ENCODE peak calls at places on chromosomes 3 and 15, in eight cellular contexts. P is A549, A is SK-N-SH, W is K562, M is HepG2, O is H1, I is HCT116, K is GM12878. J is an unnamed sample.

GRCh38 chr3:112889357-112889756 is 42.7 kb upstream of the CD200R1L start:
- DNase-seq in P (no peak), A (no peak), W (no peak), M (no peak), O (no peak), I (no peak), K (no peak), J (no peak)

GRCh38 chr3:43178891-43179366 is 73.0 kb upstream of the POMGNT2 start:
- DNase-seq in P (no peak), A (no peak), W (no peak), M (peak), O (no peak), I (peak), K (no peak), J (peak)

GRCh38 chr3:44036850-44037249 is 204.8 kb upstream of the TOPAZ1 start:
- DNase-seq in P (no peak), A (no peak), W (no peak), M (no peak), O (no peak), I (no peak), K (no peak), J (no peak)

GRCh38 chr15:42681119-42681518 is 55.8 kb downstream of the CDAN1 start:
- DNase-seq in P (no peak), A (no peak), W (no peak), M (no peak), O (no peak), I (no peak), K (no peak), J (no peak)

GRCh38 chr15:25240461-25241021 is 198.3 kb downstream of the UBE3A start:
- DNase-seq in P (no peak), A (no peak), W (no peak), M (no peak), O (no peak), I (no peak), K (no peak), J (no peak)

GRCh38 chr3:4990061-4990460 is 10.8 kb downstream of the BHLHE40 start:
- DNase-seq in P (no peak), A (no peak), W (no peak), M (no peak), O (no peak), I (no peak), K (no peak), J (no peak)

GRCh38 chr3:29186131-29186599 is 94.7 kb upstream of the RBMS3 start:
- DNase-seq in P (no peak), A (no peak), W (no peak), M (no peak), O (no peak), I (peak), K (no peak), J (peak)

GRCh38 chr3:59535791-59536221 is 486.0 kb upstream of the CFAP20DC start:
- DNase-seq in P (no peak), A (peak), W (no peak), M (no peak), O (no peak), I (no peak), K (no peak), J (peak)

GRCh38 chr15:60479711-60480110 is 769 bp upstream of the ICE2 start:
- DNase-seq in P (no peak), A (no peak), W (peak), M (no peak), O (no peak), I (no peak), K (peak), J (no peak)

GRCh38 chr15:67700023-67700422 is 125.3 kb upstream of the SKOR1 start:
- DNase-seq in P (no peak), A (no peak), W (no peak), M (no peak), O (no peak), I (no peak), K (no peak), J (no peak)

GRCh38 chr3:132418916-132419315 is 1.6 kb downstream of the DNAJC13 start:
- DNase-seq in P (no peak), A (no peak), W (no peak), M (no peak), O (no peak), I (no peak), K (no peak), J (no peak)

GRCh38 chr15:25694238-25694584 is 168.9 kb downstream of the ATP10A start:
- DNase-seq in P (no peak), A (no peak), W (no peak), M (no peak), O (no peak), I (no peak), K (no peak), J (no peak)

GRCh38 chr3:126105691-126106187 is 21.8 kb upstream of the SLC41A3 start:
- DNase-seq in P (no peak), A (no peak), W (no peak), M (no peak), O (no peak), I (no peak), K (no peak), J (no peak)

GRCh38 chr15:72907733-72908132 is 124.2 kb upstream of the ADPGK start:
- DNase-seq in P (no peak), A (peak), W (no peak), M (no peak), O (no peak), I (no peak), K (no peak), J (no peak)

GRCh38 chr3:161081675-161082462 is 23.3 kb downstream of the B3GALNT1 start:
- DNase-seq in P (no peak), A (no peak), W (no peak), M (no peak), O (no peak), I (no peak), K (no peak), J (no peak)

GRCh38 chr3:56502738-56503137 is 34.5 kb upstream of the ERC2 start:
- DNase-seq in P (no peak), A (no peak), W (no peak), M (no peak), O (no peak), I (no peak), K (no peak), J (no peak)

GRCh38 chr3:2268779-2269178 is 170.1 kb downstream of the CNTN4 start:
- DNase-seq in P (no peak), A (peak), W (no peak), M (no peak), O (no peak), I (no peak), K (no peak), J (no peak)

GRCh38 chr3:137612293-137612692 is 151.8 kb upstream of the SOX14 start:
- DNase-seq in P (no peak), A (no peak), W (no peak), M (no peak), O (no peak), I (no peak), K (no peak), J (no peak)

GRCh38 chr3:51759203-51759602 is 19.8 kb downstream of the IQCF6 start:
- DNase-seq in P (no peak), A (no peak), W (no peak), M (no peak), O (no peak), I (no peak), K (no peak), J (no peak)

GRCh38 chr3:191345334-191345733 is 15.0 kb upstream of the UTS2B start:
- DNase-seq in P (no peak), A (no peak), W (peak), M (no peak), O (no peak), I (no peak), K (no peak), J (no peak)

GRCh38 chr15:58588096-58588495 is 156.3 kb downstream of the LIPC start:
- DNase-seq in P (no peak), A (no peak), W (no peak), M (no peak), O (no peak), I (no peak), K (no peak), J (no peak)

GRCh38 chr3:192060160-192060783 is 599.3 kb downstream of the PYDC2 start:
- DNase-seq in P (no peak), A (no peak), W (no peak), M (no peak), O (no peak), I (no peak), K (no peak), J (no peak)

GRCh38 chr3:176916777-176917176 is 280.5 kb downstream of the TBL1XR1 start:
- DNase-seq in P (no peak), A (no peak), W (no peak), M (no peak), O (peak), I (peak), K (no peak), J (no peak)

GRCh38 chr15:89998141-89998661 is 2.9 kb upstream of the ZNF710 start:
- DNase-seq in P (peak), A (no peak), W (peak), M (peak), O (no peak), I (peak), K (no peak), J (peak)

GRCh38 chr3:43025423-43025822 is 46.3 kb downstream of the GASK1A start:
- DNase-seq in P (no peak), A (no peak), W (no peak), M (no peak), O (no peak), I (no peak), K (no peak), J (no peak)

GRCh38 chr3:23647706-23648258 is 158.0 kb upstream of the UBE2E1 start:
- DNase-seq in P (no peak), A (no peak), W (no peak), M (no peak), O (no peak), I (no peak), K (no peak), J (no peak)

GRCh38 chr3:20916966-20917606 is 731.1 kb upstream of the SGO1 start:
- DNase-seq in P (no peak), A (no peak), W (no peak), M (no peak), O (no peak), I (no peak), K (no peak), J (no peak)

GRCh38 chr3:50173685-50174516 is 17.5 kb upstream of the GNAT1 start:
- DNase-seq in P (no peak), A (no peak), W (no peak), M (no peak), O (no peak), I (no peak), K (no peak), J (no peak)

GRCh38 chr3:172079326-172079976 is 40.1 kb downstream of the FNDC3B start:
- DNase-seq in P (no peak), A (no peak), W (peak), M (no peak), O (no peak), I (no peak), K (no peak), J (no peak)

GRCh38 chr3:188323067-188323842 is 169.3 kb downstream of the LPP start:
- DNase-seq in P (no peak), A (no peak), W (no peak), M (no peak), O (no peak), I (no peak), K (no peak), J (no peak)

GRCh38 chr3:101936419-101937331 is 87.4 kb downstream of the NFKBIZ start:
- DNase-seq in P (no peak), A (no peak), W (no peak), M (no peak), O (no peak), I (no peak), K (peak), J (peak)

GRCh38 chr3:137946341-137946973 is 63.5 kb upstream of the CLDN18 start:
- DNase-seq in P (peak), A (peak), W (peak), M (peak), O (peak), I (peak), K (no peak), J (peak)

GRCh38 chr3:88219138-88219792 is 69.5 kb downstream of the C3orf38 start:
- DNase-seq in P (peak), A (peak), W (peak), M (peak), O (peak), I (no peak), K (no peak), J (peak)

DNA sequence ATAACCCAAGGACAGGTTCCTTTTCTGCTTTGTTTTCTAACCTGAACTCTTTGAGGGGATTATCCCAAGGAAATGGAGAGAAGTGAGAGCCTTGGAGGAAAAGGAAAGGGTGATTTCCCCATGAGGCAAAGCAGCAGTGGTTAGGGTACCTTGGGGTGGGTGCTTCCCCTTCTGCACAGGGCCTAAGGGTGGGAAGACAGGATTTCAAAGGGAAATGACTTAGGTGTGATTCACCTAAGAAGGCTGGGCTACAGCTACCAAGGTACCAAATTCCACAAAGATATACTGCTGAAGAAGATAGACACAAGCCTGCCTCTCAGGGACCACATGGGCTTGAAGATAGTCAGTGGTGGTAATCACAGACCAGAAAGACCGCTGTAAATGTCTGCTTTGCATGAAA is 325.3 kb upstream of the DPH6 start:
- DNase-seq in P (no peak), A (no peak), W (no peak), M (no peak), O (no peak), I (no peak), K (no peak), J (no peak)
- TF ChIP-seq RAD21 in P (no peak), A (no peak), W (no peak), M (no peak), O (no peak), I (no peak), K (no peak), J (no peak)

DNA sequence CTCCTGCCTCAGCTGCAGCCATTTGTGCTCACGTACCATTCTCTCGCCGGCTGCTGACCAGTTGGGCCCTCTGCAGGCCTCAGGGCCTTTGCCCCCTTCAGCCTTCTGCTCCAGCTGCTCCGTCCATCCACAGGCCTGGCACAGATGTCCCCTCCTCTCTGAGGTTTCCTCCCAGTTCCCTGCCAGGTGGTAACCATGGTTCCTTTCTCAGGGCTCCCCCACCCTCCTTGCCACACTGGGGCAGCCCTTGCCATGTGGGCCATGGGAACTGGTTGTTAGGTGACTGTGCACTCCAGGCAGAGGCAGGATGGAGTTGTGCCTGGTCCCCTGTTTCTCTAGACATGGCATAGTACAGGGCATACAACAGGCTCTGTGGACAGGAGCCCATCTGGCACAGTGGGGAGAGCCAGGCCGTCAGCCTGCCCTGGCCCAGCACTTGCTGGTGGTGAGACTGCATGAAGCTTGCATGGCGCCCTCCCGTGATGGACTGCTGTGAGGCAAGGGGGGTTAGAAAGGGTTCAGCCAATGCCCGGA is 148.9 kb downstream of the DNAJB8 start:
- DNase-seq in P (no peak), A (peak), W (no peak), M (no peak), O (peak), I (no peak), K (no peak), J (no peak)
- TF ChIP-seq RAD21 in P (no peak), A (peak), W (no peak), M (no peak), O (peak), I (no peak), K (no peak), J (no peak)

GRCh38 chr3:64815195-64815627 is 127.4 kb upstream of the ADAMTS9 start:
- DNase-seq in P (no peak), A (peak), W (no peak), M (no peak), O (no peak), I (no peak), K (no peak), J (peak)
- TF ChIP-seq RAD21 in P (no peak), A (no peak), W (no peak), M (no peak), O (no peak), I (no peak), K (no peak), J (no peak)

GRCh38 chr3:127520993-127521392 is 69.5 kb downstream of the TPRA1 start:
- DNase-seq in P (no peak), A (no peak), W (no peak), M (no peak), O (no peak), I (no peak), K (no peak), J (no peak)
- TF ChIP-seq RAD21 in P (no peak), A (no peak), W (no peak), M (no peak), O (no peak), I (no peak), K (no peak), J (no peak)

DNA sequence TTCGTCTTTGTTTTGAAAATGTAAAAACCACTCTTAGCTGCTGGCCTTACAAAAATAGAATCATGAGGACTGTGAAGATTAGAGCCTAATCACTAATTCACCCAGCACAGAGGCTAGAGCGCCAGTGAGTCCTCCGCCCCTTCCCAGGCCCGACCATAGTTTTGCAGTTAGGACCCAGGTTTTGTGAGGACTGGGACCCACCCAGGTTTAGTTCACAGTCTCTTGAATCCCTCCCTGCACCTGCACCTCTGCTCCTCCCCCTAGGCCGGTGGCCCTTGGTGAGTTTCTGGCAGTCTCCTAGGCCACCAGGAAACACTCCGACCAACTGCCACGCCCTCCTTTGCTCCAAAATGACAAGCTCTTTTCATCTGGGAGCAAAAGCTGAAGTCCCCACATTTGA is 136.0 kb upstream of the CCDC54 start:
- DNase-seq in P (peak), A (peak), W (peak), M (no peak), O (no peak), I (peak), K (no peak), J (no peak)
- TF ChIP-seq RAD21 in P (no peak), A (no peak), W (no peak), M (no peak), O (no peak), I (no peak), K (no peak), J (no peak)